ENCODE peak calls at places on chromosomes 2 and 18, in seven cellular contexts. X is H9, S is H1, B is IMR-90, M is mesenchymal stem cell, F is neuronal stem cell, U is trophoblast cell. K is an unnamed sample.
A peak's percentile ranks its signal among the peaks of the same experiment; 100 is the strongest.

GRCh38 chr2:70569559-70569958 is 15.9 kb upstream of the TGFA start:
- DNase-seq in M (no peak), U (no peak), F (no peak), X (no peak), S (no peak), B (no peak), K (no peak)

GRCh38 chr2:58448065-58448507 is 207.0 kb upstream of the FANCL start:
- DNase-seq in M (peak; percentile 84), B (peak; percentile 62), F (peak; percentile 75), S (peak; percentile 82), X (peak; percentile 92), U (peak; percentile 72), K (peak; percentile 98)

GRCh38 chr18:833197-833596 is 21.2 kb upstream of the YES1 start:
- DNase-seq in S (no peak), F (no peak), U (no peak), M (no peak), B (no peak), X (no peak), K (no peak)

GRCh38 chr18:37393945-37394609 is 171.5 kb downstream of the CELF4 start:
- DNase-seq in X (peak; percentile 97), B (peak; percentile 76), F (peak; percentile 89), S (peak; percentile 89), U (peak; percentile 62), M (peak; percentile 89), K (peak; percentile 92)

GRCh38 chr2:43559391-43560230 is 36.2 kb downstream of the THADA start:
- DNase-seq in X (no peak), S (no peak), M (no peak), U (no peak), B (no peak), F (no peak), K (no peak)

GRCh38 chr2:61057562-61057961 is 8.1 kb upstream of the SANBR start:
- DNase-seq in B (no peak), U (no peak), M (no peak), S (no peak), F (no peak), X (no peak), K (no peak)

GRCh38 chr2:148896116-148896515 is 21.1 kb downstream of the KIF5C start:
- DNase-seq in X (no peak), U (no peak), M (no peak), F (no peak), B (no peak), S (no peak), K (no peak)

GRCh38 chr2:229519655-229520054 is 194.7 kb downstream of the DNER start:
- DNase-seq in F (no peak), U (no peak), S (no peak), B (no peak), X (no peak), M (no peak), K (no peak)

GRCh38 chr2:46164581-46165301 is 132.5 kb upstream of the EPAS1 start:
- DNase-seq in S (no peak), F (no peak), B (peak; percentile 96), U (peak; percentile 99), M (peak; percentile 89), X (no peak), K (peak; percentile 24)

DNA sequence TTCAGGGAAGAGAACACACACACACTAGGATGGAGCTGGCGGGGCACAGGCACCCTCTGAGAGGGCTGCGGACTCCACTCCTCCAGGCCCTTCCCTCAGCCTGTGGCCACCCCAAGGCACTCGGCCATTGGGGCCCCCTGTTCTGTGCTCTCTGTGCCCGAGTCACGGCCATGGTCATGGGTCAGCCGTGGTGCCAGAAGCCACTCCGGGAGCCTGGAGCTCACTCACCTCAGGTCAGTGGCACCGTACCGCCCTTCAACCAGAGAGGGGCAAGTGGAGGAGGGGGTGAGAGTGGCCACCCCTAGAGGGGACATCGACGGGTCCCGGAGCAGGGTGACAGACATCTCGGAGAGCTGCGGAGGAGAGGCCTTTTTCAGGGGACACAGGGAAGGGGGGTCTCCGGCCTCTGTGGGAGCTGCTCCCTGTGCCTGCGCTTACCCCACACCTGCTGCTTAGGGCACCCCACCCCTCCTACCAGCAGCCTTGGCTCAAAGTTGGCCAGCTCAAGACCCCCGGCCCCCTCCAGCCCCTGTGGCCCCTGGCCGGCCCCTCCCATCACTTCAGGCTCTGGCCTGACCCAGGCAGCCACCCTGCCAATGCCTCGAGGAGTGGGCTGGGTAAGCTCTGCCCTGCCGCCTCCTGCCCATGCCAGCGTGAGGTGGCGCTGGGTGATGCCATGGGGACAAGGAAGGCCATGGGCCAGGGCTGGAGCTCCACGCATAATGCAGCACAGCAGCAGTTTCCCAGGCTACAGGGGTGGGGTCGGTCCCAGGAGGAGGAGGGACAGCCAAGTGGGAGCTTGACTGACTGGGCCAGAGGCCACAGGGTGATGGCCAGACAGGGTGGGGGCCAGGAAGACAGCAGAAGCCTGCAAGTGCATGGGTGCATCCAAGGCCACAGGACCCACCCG is 29.3 kb downstream of the AQP12A start:
- DNase-seq in F (no peak), U (no peak), S (no peak), M (no peak), X (no peak), B (no peak), K (no peak)
- H4K8ac ChIP-seq in F (no peak overlapping the region), U (no peak overlapping the region), S (no peak overlapping the region), M (no peak overlapping the region), X (no peak overlapping the region), B (no peak overlapping the region), K (no peak overlapping the region)

DNA sequence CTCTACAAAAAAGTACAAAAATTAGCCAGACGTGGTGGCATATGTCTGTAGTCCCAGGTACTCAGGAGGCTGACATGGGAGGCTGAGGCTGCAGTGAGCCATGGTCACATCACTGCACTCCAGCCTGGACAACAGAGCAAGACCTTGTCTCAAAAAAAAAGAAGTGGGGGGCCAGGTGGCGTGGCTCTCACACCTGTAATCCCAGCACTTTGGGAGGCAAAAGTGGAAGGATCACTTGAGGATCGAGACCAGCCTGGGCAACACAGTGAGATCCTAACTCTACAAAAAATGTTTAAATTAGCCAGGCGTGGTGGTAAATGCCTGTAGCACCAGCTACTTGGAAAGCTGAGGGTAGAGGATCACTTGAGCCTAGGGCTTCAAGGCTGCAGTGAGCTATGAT is 23.1 kb downstream of the KCNG3 start:
- DNase-seq in S (no peak), F (no peak), M (no peak), X (no peak), B (no peak), U (no peak), K (no peak)
- H4K8ac ChIP-seq in S (no peak overlapping the region), F (no peak overlapping the region), M (no peak overlapping the region), X (no peak overlapping the region), B (no peak overlapping the region), U (no peak overlapping the region), K (no peak overlapping the region)

DNA sequence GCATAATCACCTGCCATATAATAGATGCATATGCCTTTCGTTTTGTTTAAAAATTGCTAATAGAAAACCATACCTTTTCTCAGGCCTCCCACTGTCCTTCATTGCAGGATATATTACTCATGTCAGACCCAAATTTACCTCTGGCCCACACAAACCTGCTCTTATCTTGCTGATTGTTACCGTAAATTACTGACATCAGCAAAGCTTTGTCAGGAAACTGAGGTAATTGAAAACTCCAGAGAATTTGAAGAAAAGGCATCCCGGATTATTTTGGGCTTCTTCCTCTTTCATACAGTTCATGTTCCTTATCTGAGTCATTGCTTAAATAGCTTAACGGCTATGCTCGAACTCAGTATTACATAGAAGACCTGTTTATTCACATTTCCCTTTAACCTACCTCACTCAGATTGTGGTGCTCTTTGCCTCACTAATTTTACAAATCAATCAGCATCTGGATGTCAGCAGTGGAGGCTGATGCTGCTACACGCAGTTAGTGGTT is 145.7 kb downstream of the ZEB2 start:
- DNase-seq in M (peak; percentile 33), X (no peak), S (no peak), F (no peak), B (peak; percentile 53), U (peak; percentile 40), K (no peak)
- H4K8ac ChIP-seq in M (no peak overlapping the region), X (no peak overlapping the region), S (no peak overlapping the region), F (no peak overlapping the region), B (no peak overlapping the region), U (no peak overlapping the region), K (no peak overlapping the region)

GRCh38 chr2:159856760-159857159 is 58.8 kb upstream of the CD302 start:
- DNase-seq in X (no peak), M (no peak), B (no peak), U (no peak), S (no peak), F (peak; percentile 14), K (peak; percentile 34)
- H4K8ac ChIP-seq in X (no peak overlapping the region), M (no peak overlapping the region), B (no peak overlapping the region), U (no peak overlapping the region), S (no peak overlapping the region), F (no peak overlapping the region), K (no peak overlapping the region)

GRCh38 chr2:67048314-67048713 is 348.8 kb upstream of the ETAA1 start:
- DNase-seq in M (no peak), F (no peak), B (no peak), S (no peak), X (no peak), U (no peak), K (peak; percentile 37)

GRCh38 chr2:67046568-67046967 is 350.6 kb upstream of the ETAA1 start:
- DNase-seq in X (no peak), B (no peak), U (no peak), M (no peak), F (no peak), S (no peak), K (no peak)

GRCh38 chr2:67039701-67040100 is 357.4 kb upstream of the ETAA1 start:
- DNase-seq in S (no peak), M (no peak), X (no peak), B (no peak), F (no peak), U (no peak), K (no peak)

GRCh38 chr2:67041051-67041450 is 356.1 kb upstream of the ETAA1 start:
- DNase-seq in F (no peak), B (no peak), U (no peak), X (no peak), S (no peak), M (peak; percentile 22), K (no peak)

GRCh38 chr2:67043781-67044478 is 353.2 kb upstream of the ETAA1 start:
- DNase-seq in B (no peak), X (no peak), U (no peak), S (no peak), M (no peak), F (no peak), K (no peak)
- H4K8ac ChIP-seq in B (no peak overlapping the region), X (no peak overlapping the region), U (no peak overlapping the region), S (no peak overlapping the region), M (no peak overlapping the region), F (no peak overlapping the region), K (no peak overlapping the region)

K was measured in mesendoderm.